ENCODE peak calls at places on chromosome 21, in four cellular contexts. O is WTC11, A is Calu3, T is AG09319. C is an unnamed sample.

GRCh38 chr21:31538821-31539220 is 120.7 kb upstream of the SOD1 start:
- DNase-seq in O (no peak), A (no peak), T (no peak), C (peak)

GRCh38 chr21:45528981-45529784 is 13.1 kb downstream of the SLC19A1 start:
- DNase-seq in O (no peak), A (no peak), T (no peak), C (no peak)

GRCh38 chr21:40841524-40842196 is 5.3 kb downstream of the DSCAM start:
- DNase-seq in O (peak), A (no peak), T (no peak), C (peak)

GRCh38 chr21:37819372-37819771 is 96.9 kb downstream of the KCNJ6 start:
- DNase-seq in O (no peak), A (no peak), T (no peak), C (no peak)

GRCh38 chr21:44548381-44548780 is 2.9 kb downstream of the KRTAP10-2 start:
- DNase-seq in O (no peak), A (no peak), T (no peak), C (no peak)

GRCh38 chr21:44539991-44540666 is at the start of gene KRTAP10-1:
- DNase-seq in O (no peak), A (no peak), T (no peak), C (no peak)

GRCh38 chr21:35469446-35469845 is 420.3 kb upstream of the RUNX1 start:
- DNase-seq in O (no peak), A (no peak), T (no peak), C (no peak)

GRCh38 chr21:37878946-37879660 is 37.2 kb downstream of the KCNJ6 start:
- DNase-seq in O (no peak), A (peak), T (no peak), C (no peak)

GRCh38 chr21:35128526-35128925 is 79.4 kb upstream of the RUNX1 start:
- DNase-seq in O (no peak), A (no peak), T (no peak), C (no peak)

GRCh38 chr21:27536319-27536718 is 569.4 kb upstream of the ADAMTS5 start:
- DNase-seq in O (no peak), A (no peak), T (no peak), C (no peak)

GRCh38 chr21:28207776-28208175 is 784.9 kb downstream of the LTN1 start:
- DNase-seq in O (no peak), A (no peak), T (peak), C (no peak)

GRCh38 chr21:36188081-36188681 is 31.6 kb downstream of the DOP1B start:
- DNase-seq in O (no peak), A (peak), T (no peak), C (no peak)

DNA sequence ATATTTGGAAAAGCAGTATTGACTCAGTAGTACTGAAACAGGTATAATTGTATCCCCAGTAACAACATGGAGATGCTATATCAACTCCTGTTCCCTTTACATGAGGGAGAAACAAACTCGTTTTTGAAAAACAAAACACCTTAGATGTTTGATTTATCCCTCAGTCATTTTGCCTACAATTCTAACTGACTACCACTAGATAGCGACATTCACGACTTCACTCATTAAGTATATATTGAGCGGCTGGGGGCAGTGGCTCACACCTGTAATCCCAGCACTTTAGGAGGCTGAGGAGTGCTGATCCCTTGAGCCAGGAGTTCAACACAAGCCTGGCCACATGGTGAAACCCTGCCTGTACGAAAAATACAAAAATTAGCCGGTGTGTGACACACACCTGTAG is 83.3 kb downstream of the CYYR1 start:
- DNase-seq in O (no peak), A (no peak), T (no peak), C (no peak)
- TF ChIP-seq CTCF in O (no peak), A (no peak), T (no peak), C (no peak)

GRCh38 chr21:39117571-39117970 is 65.7 kb downstream of the PSMG1 start:
- DNase-seq in O (no peak), A (no peak), T (no peak), C (no peak)
- TF ChIP-seq CTCF in O (no peak), A (no peak), T (no peak), C (no peak)

DNA sequence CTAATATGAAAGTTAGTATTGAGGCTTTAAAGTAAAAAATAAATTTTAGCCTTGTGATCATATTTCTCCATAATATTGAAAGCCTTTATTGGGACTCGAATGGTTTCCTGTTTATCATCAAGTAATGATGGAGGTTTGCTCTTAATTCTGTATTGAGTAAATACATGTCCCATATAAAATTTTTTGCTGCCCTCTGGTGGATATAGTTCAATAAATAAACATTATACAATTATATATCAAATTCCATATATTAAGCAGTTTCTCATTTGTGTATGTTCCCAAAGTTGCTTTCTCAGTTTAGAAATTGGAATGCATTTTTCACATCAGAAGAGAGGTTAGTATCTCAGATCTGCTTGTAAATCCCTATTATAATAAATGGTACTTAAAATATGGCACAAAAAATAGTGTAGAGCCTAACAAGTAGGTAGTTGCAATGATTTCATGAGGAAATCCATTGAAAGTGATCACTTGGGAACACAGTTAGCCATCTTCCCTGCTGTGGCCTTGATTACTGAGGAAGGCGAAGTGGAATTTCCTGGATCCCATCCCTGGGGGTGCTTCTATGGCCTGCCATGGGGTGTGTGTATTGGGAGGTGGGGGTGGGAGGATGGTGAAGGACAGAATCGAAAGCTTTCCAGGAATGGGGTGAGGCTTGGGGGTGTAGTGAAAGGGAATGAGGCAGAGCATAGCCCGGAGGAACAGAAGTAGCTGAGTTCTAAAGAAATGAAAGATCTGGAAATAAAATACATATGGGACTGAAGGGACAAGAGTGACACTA is 84.1 kb upstream of the C21orf91 start:
- DNase-seq in O (no peak), A (no peak), T (no peak), C (no peak)
- TF ChIP-seq CTCF in O (no peak), A (no peak), T (no peak), C (peak)

DNA sequence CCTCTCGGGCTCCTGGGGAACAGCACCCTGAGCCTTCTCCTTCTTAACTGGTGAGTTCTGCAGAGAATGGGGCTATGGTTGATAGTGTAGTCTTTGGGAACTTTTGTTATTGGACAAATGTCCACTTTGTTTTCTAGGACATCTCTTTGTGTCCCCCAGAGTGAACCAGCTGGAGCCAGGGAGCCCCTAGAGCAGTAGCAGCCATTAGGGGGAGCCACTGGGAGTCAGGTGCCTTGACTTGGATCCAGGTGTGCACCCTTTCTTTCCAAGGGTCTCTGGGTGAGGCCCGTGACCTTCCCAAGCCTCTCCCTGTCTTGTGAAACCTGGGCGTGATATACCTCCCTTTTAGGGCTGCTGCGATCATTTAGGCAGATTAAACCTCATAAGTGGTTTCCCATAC is 36.9 kb downstream of the ABCG1 start:
- DNase-seq in O (peak), A (no peak), T (no peak), C (no peak)
- TF ChIP-seq CTCF in O (peak), A (no peak), T (no peak), C (no peak)

GRCh38 chr21:21664871-21665270 is 666.7 kb downstream of the NCAM2 start:
- DNase-seq in O (no peak), A (no peak), T (no peak), C (no peak)
- TF ChIP-seq CTCF in O (no peak), A (no peak), T (no peak), C (no peak)

GRCh38 chr21:43322805-43323204 is 104.1 kb downstream of the SIK1 start:
- DNase-seq in O (no peak), A (no peak), T (no peak), C (no peak)

GRCh38 chr21:43325968-43326367 is 101.0 kb downstream of the SIK1 start:
- DNase-seq in O (no peak), A (no peak), T (no peak), C (no peak)

GRCh38 chr21:43325036-43325435 is 101.9 kb downstream of the SIK1 start:
- DNase-seq in O (no peak), A (no peak), T (no peak), C (no peak)

GRCh38 chr21:43323244-43324005 is 103.5 kb downstream of the SIK1 start:
- DNase-seq in O (no peak), A (no peak), T (no peak), C (no peak)

GRCh38 chr21:43324596-43324995 is 102.3 kb downstream of the SIK1 start:
- DNase-seq in O (no peak), A (no peak), T (no peak), C (no peak)
- TF ChIP-seq CTCF in O (no peak), A (no peak), T (no peak), C (no peak)

GRCh38 chr21:16378570-16378969 is 648.8 kb downstream of the USP25 start:
- DNase-seq in O (no peak), A (no peak), T (no peak), C (no peak)
- TF ChIP-seq CTCF in O (no peak), A (no peak), T (no peak), C (no peak)

C was measured in mesothelial cell of epicardium.